ENCODE peak calls at places on chromosomes 2 and 18, in eight cellular contexts. One of them, this sample, is unnamed.
A peak's percentile ranks its signal among the peaks of the same experiment; 100 is the strongest.

GRCh38 chr2:221558107-221558506 is 14.0 kb downstream of the EPHA4 start:
- DNase-seq in cardiac fibroblast: no peak
- DNase-seq in WERI-Rb-1: no peak
- DNase-seq in right atrium auricular region: no peak
- DNase-seq in GM20000: no peak
- DNase-seq in GM23338: no peak
- DNase-seq in uterus: no peak
- DNase-seq in AG09309: no peak
- DNase-seq in this sample: no peak

GRCh38 chr18:22871809-22872525 is 61.2 kb upstream of the RBBP8 start:
- DNase-seq in cardiac fibroblast: peak; percentile 24
- DNase-seq in WERI-Rb-1: no peak
- DNase-seq in right atrium auricular region: no peak
- DNase-seq in GM20000: no peak
- DNase-seq in GM23338: peak; percentile 42
- DNase-seq in uterus: peak; percentile 53
- DNase-seq in AG09309: no peak
- DNase-seq in this sample: no peak

GRCh38 chr18:74994502-74995403 is 214.2 kb downstream of the PTGR3 start:
- DNase-seq in cardiac fibroblast: peak; percentile 16
- DNase-seq in WERI-Rb-1: no peak
- DNase-seq in right atrium auricular region: no peak
- DNase-seq in GM20000: peak; percentile 56
- DNase-seq in GM23338: no peak
- DNase-seq in uterus: no peak
- DNase-seq in AG09309: no peak
- DNase-seq in this sample: no peak

GRCh38 chr2:44120428-44120827 is 48.2 kb upstream of the PPM1B start:
- DNase-seq in cardiac fibroblast: peak; percentile 92
- DNase-seq in WERI-Rb-1: no peak
- DNase-seq in right atrium auricular region: no peak
- DNase-seq in GM20000: no peak
- DNase-seq in GM23338: no peak
- DNase-seq in uterus: no peak
- DNase-seq in AG09309: peak; percentile 77
- DNase-seq in this sample: no peak

GRCh38 chr18:79493801-79494211 is 98.1 kb downstream of the NFATC1 start:
- DNase-seq in cardiac fibroblast: no peak
- DNase-seq in WERI-Rb-1: no peak
- DNase-seq in right atrium auricular region: no peak
- DNase-seq in GM20000: no peak
- DNase-seq in GM23338: no peak
- DNase-seq in uterus: no peak
- DNase-seq in AG09309: no peak
- DNase-seq in this sample: peak; percentile 29

GRCh38 chr18:63016270-63016669 is 300.9 kb downstream of the PHLPP1 start:
- DNase-seq in cardiac fibroblast: peak; percentile 74
- DNase-seq in WERI-Rb-1: peak; percentile 51
- DNase-seq in right atrium auricular region: no peak
- DNase-seq in GM20000: peak; percentile 78
- DNase-seq in GM23338: peak; percentile 86
- DNase-seq in uterus: peak; percentile 71
- DNase-seq in AG09309: peak; percentile 24
- DNase-seq in this sample: peak; percentile 42

GRCh38 chr18:3451166-3451988 is 1.4 kb downstream of the TGIF1 start:
- DNase-seq in cardiac fibroblast: peak; percentile 91
- DNase-seq in WERI-Rb-1: peak; percentile 83
- DNase-seq in right atrium auricular region: peak; percentile 98
- DNase-seq in GM20000: peak; percentile 71
- DNase-seq in GM23338: peak; percentile 89
- DNase-seq in uterus: peak; percentile 95
- DNase-seq in AG09309: no peak
- DNase-seq in this sample: peak; percentile 87

GRCh38 chr2:20241973-20242726 is 17.2 kb upstream of the SDC1 start:
- DNase-seq in cardiac fibroblast: no peak
- DNase-seq in WERI-Rb-1: no peak
- DNase-seq in right atrium auricular region: no peak
- DNase-seq in GM20000: peak; percentile 77
- DNase-seq in GM23338: peak; percentile 72
- DNase-seq in uterus: no peak
- DNase-seq in AG09309: no peak
- DNase-seq in this sample: no peak

GRCh38 chr2:148554459-148555247 is 89.9 kb upstream of the EPC2 start:
- DNase-seq in cardiac fibroblast: peak; percentile 31
- DNase-seq in WERI-Rb-1: no peak
- DNase-seq in right atrium auricular region: no peak
- DNase-seq in GM20000: no peak
- DNase-seq in GM23338: peak; percentile 80
- DNase-seq in uterus: no peak
- DNase-seq in AG09309: no peak
- DNase-seq in this sample: no peak

GRCh38 chr18:8229786-8230185 is 379.5 kb upstream of the RAB12 start:
- DNase-seq in cardiac fibroblast: no peak
- DNase-seq in WERI-Rb-1: no peak
- DNase-seq in right atrium auricular region: no peak
- DNase-seq in GM20000: no peak
- DNase-seq in GM23338: no peak
- DNase-seq in uterus: no peak
- DNase-seq in AG09309: no peak
- DNase-seq in this sample: no peak

GRCh38 chr2:196566969-196567666 is 72.4 kb upstream of the CCDC150 start:
- DNase-seq in cardiac fibroblast: peak; percentile 12
- DNase-seq in WERI-Rb-1: no peak
- DNase-seq in right atrium auricular region: no peak
- DNase-seq in GM20000: no peak
- DNase-seq in GM23338: no peak
- DNase-seq in uterus: no peak
- DNase-seq in AG09309: no peak
- DNase-seq in this sample: no peak

GRCh38 chr18:24160086-24160485 is 21.2 kb downstream of the CABYR start:
- DNase-seq in cardiac fibroblast: no peak
- DNase-seq in WERI-Rb-1: no peak
- DNase-seq in right atrium auricular region: no peak
- DNase-seq in GM20000: no peak
- DNase-seq in GM23338: no peak
- DNase-seq in uterus: no peak
- DNase-seq in AG09309: no peak
- DNase-seq in this sample: no peak

GRCh38 chr2:99878951-99879350 is 263.4 kb downstream of the AFF3 start:
- DNase-seq in cardiac fibroblast: peak; percentile 71
- DNase-seq in WERI-Rb-1: no peak
- DNase-seq in right atrium auricular region: no peak
- DNase-seq in GM20000: no peak
- DNase-seq in GM23338: no peak
- DNase-seq in uterus: no peak
- DNase-seq in AG09309: no peak
- DNase-seq in this sample: no peak

GRCh38 chr18:22846088-22846683 is 86.9 kb upstream of the RBBP8 start:
- DNase-seq in cardiac fibroblast: peak; percentile 55
- DNase-seq in WERI-Rb-1: no peak
- DNase-seq in right atrium auricular region: no peak
- DNase-seq in GM20000: peak; percentile 10
- DNase-seq in GM23338: peak; percentile 21
- DNase-seq in uterus: no peak
- DNase-seq in AG09309: no peak
- DNase-seq in this sample: no peak

GRCh38 chr2:27000228-27000627 is 29.8 kb downstream of the MAPRE3 start:
- DNase-seq in cardiac fibroblast: no peak
- DNase-seq in WERI-Rb-1: no peak
- DNase-seq in right atrium auricular region: no peak
- DNase-seq in GM20000: no peak
- DNase-seq in GM23338: no peak
- DNase-seq in uterus: no peak
- DNase-seq in AG09309: no peak
- DNase-seq in this sample: no peak

GRCh38 chr2:24054366-24055010 is 4.9 kb downstream of the FKBP1B start:
- DNase-seq in cardiac fibroblast: no peak
- DNase-seq in WERI-Rb-1: peak; percentile 23
- DNase-seq in right atrium auricular region: no peak
- DNase-seq in GM20000: no peak
- DNase-seq in GM23338: no peak
- DNase-seq in uterus: no peak
- DNase-seq in AG09309: no peak
- DNase-seq in this sample: no peak

GRCh38 chr2:72148975-72149555 is 1.4 kb upstream of the CYP26B1 start:
- DNase-seq in cardiac fibroblast: peak; percentile 21
- DNase-seq in WERI-Rb-1: peak; percentile 52
- DNase-seq in right atrium auricular region: peak; percentile 58
- DNase-seq in GM20000: no peak
- DNase-seq in GM23338: peak; percentile 65
- DNase-seq in uterus: peak; percentile 14
- DNase-seq in AG09309: no peak
- DNase-seq in this sample: no peak

GRCh38 chr18:74625157-74625556 is 27.5 kb downstream of the ZNF407 start:
- DNase-seq in cardiac fibroblast: peak; percentile 23
- DNase-seq in WERI-Rb-1: no peak
- DNase-seq in right atrium auricular region: no peak
- DNase-seq in GM20000: no peak
- DNase-seq in GM23338: no peak
- DNase-seq in uterus: no peak
- DNase-seq in AG09309: no peak
- DNase-seq in this sample: no peak

GRCh38 chr2:38554973-38555595 is 47.6 kb downstream of the HNRNPLL start:
- DNase-seq in cardiac fibroblast: peak; percentile 51
- DNase-seq in WERI-Rb-1: no peak
- DNase-seq in right atrium auricular region: no peak
- DNase-seq in GM20000: no peak
- DNase-seq in GM23338: peak; percentile 70
- DNase-seq in uterus: no peak
- DNase-seq in AG09309: no peak
- DNase-seq in this sample: no peak

GRCh38 chr2:48165066-48165753 is 258.9 kb upstream of the FBXO11 start:
- DNase-seq in cardiac fibroblast: no peak
- DNase-seq in WERI-Rb-1: no peak
- DNase-seq in right atrium auricular region: no peak
- DNase-seq in GM20000: no peak
- DNase-seq in GM23338: no peak
- DNase-seq in uterus: no peak
- DNase-seq in AG09309: no peak
- DNase-seq in this sample: no peak

GRCh38 chr2:100820346-100821254 is 661 bp downstream of the NPAS2 start:
- DNase-seq in cardiac fibroblast: no peak
- DNase-seq in WERI-Rb-1: no peak
- DNase-seq in right atrium auricular region: no peak
- DNase-seq in GM20000: no peak
- DNase-seq in GM23338: peak; percentile 42
- DNase-seq in uterus: no peak
- DNase-seq in AG09309: no peak
- DNase-seq in this sample: no peak

GRCh38 chr2:173216055-173216454 is 138.6 kb upstream of the CDCA7 start:
- DNase-seq in cardiac fibroblast: no peak
- DNase-seq in WERI-Rb-1: no peak
- DNase-seq in right atrium auricular region: no peak
- DNase-seq in GM20000: no peak
- DNase-seq in GM23338: no peak
- DNase-seq in uterus: no peak
- DNase-seq in AG09309: no peak
- DNase-seq in this sample: no peak

GRCh38 chr2:98649135-98649991 is 41.0 kb downstream of the UNC50 start:
- DNase-seq in cardiac fibroblast: peak; percentile 87
- DNase-seq in WERI-Rb-1: peak; percentile 84
- DNase-seq in right atrium auricular region: peak; percentile 92
- DNase-seq in GM20000: peak; percentile 51
- DNase-seq in GM23338: peak; percentile 87
- DNase-seq in uterus: peak; percentile 75
- DNase-seq in AG09309: peak; percentile 41
- DNase-seq in this sample: peak; percentile 76

GRCh38 chr2:234973008-234973407 is 21.2 kb downstream of the SH3BP4 start:
- DNase-seq in cardiac fibroblast: peak; percentile 50
- DNase-seq in WERI-Rb-1: no peak
- DNase-seq in right atrium auricular region: no peak
- DNase-seq in GM20000: no peak
- DNase-seq in GM23338: no peak
- DNase-seq in uterus: no peak
- DNase-seq in AG09309: no peak
- DNase-seq in this sample: no peak

GRCh38 chr2:64934530-64934929 is 54.7 kb upstream of the SLC1A4 start:
- DNase-seq in cardiac fibroblast: no peak
- DNase-seq in WERI-Rb-1: peak; percentile 54
- DNase-seq in right atrium auricular region: no peak
- DNase-seq in GM20000: no peak
- DNase-seq in GM23338: no peak
- DNase-seq in uterus: no peak
- DNase-seq in AG09309: no peak
- DNase-seq in this sample: no peak

GRCh38 chr18:28729321-28729720 is 552.4 kb upstream of the CDH2 start:
- DNase-seq in cardiac fibroblast: peak; percentile 75
- DNase-seq in WERI-Rb-1: no peak
- DNase-seq in right atrium auricular region: no peak
- DNase-seq in GM20000: no peak
- DNase-seq in GM23338: no peak
- DNase-seq in uterus: no peak
- DNase-seq in AG09309: no peak
- DNase-seq in this sample: no peak

GRCh38 chr2:150341982-150342680 is 145.3 kb downstream of the RND3 start:
- DNase-seq in cardiac fibroblast: no peak
- DNase-seq in WERI-Rb-1: no peak
- DNase-seq in right atrium auricular region: no peak
- DNase-seq in GM20000: no peak
- DNase-seq in GM23338: no peak
- DNase-seq in uterus: no peak
- DNase-seq in AG09309: no peak
- DNase-seq in this sample: no peak

GRCh38 chr2:124530203-124530602 is 505.1 kb downstream of the CNTNAP5 start:
- DNase-seq in cardiac fibroblast: peak; percentile 21
- DNase-seq in WERI-Rb-1: no peak
- DNase-seq in right atrium auricular region: no peak
- DNase-seq in GM20000: no peak
- DNase-seq in GM23338: no peak
- DNase-seq in uterus: no peak
- DNase-seq in AG09309: no peak
- DNase-seq in this sample: no peak
- TF ChIP-seq CTCF in cardiac fibroblast: no peak
- TF ChIP-seq CTCF in WERI-Rb-1: no peak
- TF ChIP-seq CTCF in right atrium auricular region: no peak
- TF ChIP-seq CTCF in GM20000: no peak
- TF ChIP-seq CTCF in GM23338: no peak
- TF ChIP-seq CTCF in uterus: no peak
- TF ChIP-seq CTCF in AG09309: no peak
- TF ChIP-seq CTCF in this sample: peak; percentile 13

GRCh38 chr2:78676921-78677696 is 348.4 kb upstream of the REG3G start:
- DNase-seq in cardiac fibroblast: no peak
- DNase-seq in WERI-Rb-1: peak; percentile 43
- DNase-seq in right atrium auricular region: no peak
- DNase-seq in GM20000: no peak
- DNase-seq in GM23338: peak; percentile 40
- DNase-seq in uterus: no peak
- DNase-seq in AG09309: no peak
- DNase-seq in this sample: no peak
- TF ChIP-seq CTCF in cardiac fibroblast: no peak
- TF ChIP-seq CTCF in WERI-Rb-1: peak; percentile 58
- TF ChIP-seq CTCF in right atrium auricular region: no peak
- TF ChIP-seq CTCF in GM20000: no peak
- TF ChIP-seq CTCF in GM23338: peak; percentile 61
- TF ChIP-seq CTCF in uterus: no peak
- TF ChIP-seq CTCF in AG09309: no peak
- TF ChIP-seq CTCF in this sample: no peak

GRCh38 chr2:8000861-8001260 is 681.0 kb upstream of the ID2 start:
- DNase-seq in cardiac fibroblast: peak; percentile 10
- DNase-seq in WERI-Rb-1: no peak
- DNase-seq in right atrium auricular region: no peak
- DNase-seq in GM20000: no peak
- DNase-seq in GM23338: no peak
- DNase-seq in uterus: no peak
- DNase-seq in AG09309: no peak
- DNase-seq in this sample: no peak
- TF ChIP-seq CTCF in cardiac fibroblast: peak; percentile 28
- TF ChIP-seq CTCF in WERI-Rb-1: peak; percentile 50
- TF ChIP-seq CTCF in right atrium auricular region: no peak
- TF ChIP-seq CTCF in GM20000: no peak
- TF ChIP-seq CTCF in GM23338: peak; percentile 49
- TF ChIP-seq CTCF in uterus: no peak
- TF ChIP-seq CTCF in AG09309: no peak
- TF ChIP-seq CTCF in this sample: no peak

GRCh38 chr2:108988796-108989713 is at the start of gene EDAR:
- DNase-seq in cardiac fibroblast: peak; percentile 16
- DNase-seq in WERI-Rb-1: peak; percentile 70
- DNase-seq in right atrium auricular region: no peak
- DNase-seq in GM20000: peak; percentile 60
- DNase-seq in GM23338: peak; percentile 87
- DNase-seq in uterus: no peak
- DNase-seq in AG09309: no peak
- DNase-seq in this sample: no peak
- TF ChIP-seq CTCF in cardiac fibroblast: peak; percentile 44
- TF ChIP-seq CTCF in WERI-Rb-1: peak; percentile 88
- TF ChIP-seq CTCF in right atrium auricular region: peak; percentile 50
- TF ChIP-seq CTCF in GM20000: peak; percentile 30
- TF ChIP-seq CTCF in GM23338: peak; percentile 87
- TF ChIP-seq CTCF in uterus: no peak
- TF ChIP-seq CTCF in AG09309: peak; percentile 44
- TF ChIP-seq CTCF in this sample: no peak